ENCODE peak calls at places on chromosomes 5 and 9, in five cellular contexts. One of them, this sample, is unnamed.

GRCh38 chr9:135065804-135066203 is 21.7 kb upstream of the OLFM1 start:
- DNase-seq in SK-N-SH: no peak
- DNase-seq in effector memory CD8-positive, alpha-beta T cell: no peak
- DNase-seq in epithelial cell of prostate: no peak
- DNase-seq in GM12878: no peak
- DNase-seq in this sample: no peak

GRCh38 chr9:21070171-21070571 is 7.6 kb downstream of the IFNB1 start:
- DNase-seq in epithelial cell of prostate: peak
- DNase-seq in GM12878: no peak
- DNase-seq in SK-N-SH: no peak
- DNase-seq in effector memory CD8-positive, alpha-beta T cell: no peak
- DNase-seq in this sample: no peak

GRCh38 chr5:104498281-104498680 is 935.7 kb upstream of the NUDT12 start:
- DNase-seq in effector memory CD8-positive, alpha-beta T cell: no peak
- DNase-seq in GM12878: no peak
- DNase-seq in SK-N-SH: no peak
- DNase-seq in epithelial cell of prostate: no peak
- DNase-seq in this sample: no peak

GRCh38 chr5:1885777-1886633 is 3.3 kb upstream of the IRX4 start:
- DNase-seq in effector memory CD8-positive, alpha-beta T cell: no peak
- DNase-seq in SK-N-SH: no peak
- DNase-seq in GM12878: no peak
- DNase-seq in epithelial cell of prostate: no peak
- DNase-seq in this sample: no peak

GRCh38 chr5:135131801-135132675 is 98.0 kb upstream of the PITX1 start:
- DNase-seq in epithelial cell of prostate: no peak
- DNase-seq in GM12878: no peak
- DNase-seq in SK-N-SH: no peak
- DNase-seq in effector memory CD8-positive, alpha-beta T cell: no peak
- DNase-seq in this sample: no peak

GRCh38 chr9:134443169-134444039 is 117.1 kb downstream of the RXRA start:
- DNase-seq in effector memory CD8-positive, alpha-beta T cell: peak
- DNase-seq in SK-N-SH: peak
- DNase-seq in GM12878: peak
- DNase-seq in epithelial cell of prostate: peak
- DNase-seq in this sample: peak

GRCh38 chr5:71533614-71534013 is 53.5 kb upstream of the MCCC2 start:
- DNase-seq in effector memory CD8-positive, alpha-beta T cell: peak
- DNase-seq in epithelial cell of prostate: peak
- DNase-seq in SK-N-SH: no peak
- DNase-seq in GM12878: peak
- DNase-seq in this sample: peak

GRCh38 chr5:95723632-95724369 is 7.3 kb upstream of the RHOBTB3 start:
- DNase-seq in GM12878: no peak
- DNase-seq in effector memory CD8-positive, alpha-beta T cell: no peak
- DNase-seq in epithelial cell of prostate: no peak
- DNase-seq in SK-N-SH: peak
- DNase-seq in this sample: no peak

GRCh38 chr5:113099822-113100221 is 123.2 kb downstream of the DCP2 start:
- DNase-seq in epithelial cell of prostate: no peak
- DNase-seq in SK-N-SH: no peak
- DNase-seq in effector memory CD8-positive, alpha-beta T cell: no peak
- DNase-seq in GM12878: no peak
- DNase-seq in this sample: no peak

GRCh38 chr9:93597871-93598646 is 21.7 kb downstream of the PHF2 start:
- DNase-seq in SK-N-SH: no peak
- DNase-seq in effector memory CD8-positive, alpha-beta T cell: no peak
- DNase-seq in GM12878: no peak
- DNase-seq in epithelial cell of prostate: no peak
- DNase-seq in this sample: no peak

GRCh38 chr5:145243016-145243415 is 592.1 kb downstream of the PRELID2 start:
- DNase-seq in effector memory CD8-positive, alpha-beta T cell: no peak
- DNase-seq in GM12878: no peak
- DNase-seq in SK-N-SH: no peak
- DNase-seq in epithelial cell of prostate: no peak
- DNase-seq in this sample: no peak

GRCh38 chr9:104802110-104802509 is 38.2 kb downstream of the NIPSNAP3B start:
- DNase-seq in epithelial cell of prostate: no peak
- DNase-seq in SK-N-SH: no peak
- DNase-seq in GM12878: no peak
- DNase-seq in effector memory CD8-positive, alpha-beta T cell: no peak
- DNase-seq in this sample: no peak

GRCh38 chr9:5953743-5954707 is 61.4 kb downstream of the RANBP6 start:
- DNase-seq in epithelial cell of prostate: no peak
- DNase-seq in effector memory CD8-positive, alpha-beta T cell: no peak
- DNase-seq in GM12878: no peak
- DNase-seq in SK-N-SH: no peak
- DNase-seq in this sample: no peak

GRCh38 chr5:1555011-1555807 is 31.4 kb upstream of the LPCAT1 start:
- DNase-seq in epithelial cell of prostate: no peak
- DNase-seq in GM12878: no peak
- DNase-seq in SK-N-SH: no peak
- DNase-seq in effector memory CD8-positive, alpha-beta T cell: no peak
- DNase-seq in this sample: no peak

GRCh38 chr9:91059713-91060112 is 258.1 kb downstream of the SYK start:
- DNase-seq in GM12878: no peak
- DNase-seq in effector memory CD8-positive, alpha-beta T cell: no peak
- DNase-seq in epithelial cell of prostate: no peak
- DNase-seq in SK-N-SH: no peak
- DNase-seq in this sample: no peak

GRCh38 chr5:127011151-127011550 is 19.2 kb downstream of the MARCHF3 start:
- DNase-seq in effector memory CD8-positive, alpha-beta T cell: no peak
- DNase-seq in GM12878: no peak
- DNase-seq in SK-N-SH: no peak
- DNase-seq in epithelial cell of prostate: peak
- DNase-seq in this sample: no peak

GRCh38 chr5:93053825-93054224 is 527.2 kb downstream of the NR2F1-AS1 start:
- DNase-seq in SK-N-SH: no peak
- DNase-seq in epithelial cell of prostate: no peak
- DNase-seq in GM12878: no peak
- DNase-seq in effector memory CD8-positive, alpha-beta T cell: no peak
- DNase-seq in this sample: no peak

GRCh38 chr5:54743997-54744788 is 226.6 kb downstream of the SNX18 start:
- DNase-seq in epithelial cell of prostate: peak
- DNase-seq in GM12878: peak
- DNase-seq in SK-N-SH: no peak
- DNase-seq in effector memory CD8-positive, alpha-beta T cell: peak
- DNase-seq in this sample: peak

GRCh38 chr5:126002222-126002897 is 420.8 kb upstream of the GRAMD2B start:
- DNase-seq in epithelial cell of prostate: no peak
- DNase-seq in GM12878: no peak
- DNase-seq in SK-N-SH: no peak
- DNase-seq in effector memory CD8-positive, alpha-beta T cell: no peak
- DNase-seq in this sample: no peak

GRCh38 chr5:67537439-67538342 is 341.1 kb upstream of the CD180 start:
- DNase-seq in GM12878: no peak
- DNase-seq in effector memory CD8-positive, alpha-beta T cell: no peak
- DNase-seq in SK-N-SH: no peak
- DNase-seq in epithelial cell of prostate: no peak
- DNase-seq in this sample: no peak

GRCh38 chr5:171888051-171888481 is 102.4 kb downstream of the SMIM23 start:
- DNase-seq in GM12878: no peak
- DNase-seq in epithelial cell of prostate: no peak
- DNase-seq in effector memory CD8-positive, alpha-beta T cell: no peak
- DNase-seq in SK-N-SH: no peak
- DNase-seq in this sample: no peak

GRCh38 chr5:59322887-59323286 is 570.6 kb downstream of the PDE4D start:
- DNase-seq in effector memory CD8-positive, alpha-beta T cell: no peak
- DNase-seq in SK-N-SH: no peak
- DNase-seq in GM12878: no peak
- DNase-seq in epithelial cell of prostate: no peak
- DNase-seq in this sample: no peak

GRCh38 chr5:173883347-173883924 is 4.7 kb upstream of the CPEB4 start:
- DNase-seq in epithelial cell of prostate: no peak
- DNase-seq in GM12878: no peak
- DNase-seq in SK-N-SH: no peak
- DNase-seq in effector memory CD8-positive, alpha-beta T cell: no peak
- DNase-seq in this sample: no peak

GRCh38 chr9:93809204-93809940 is 145.8 kb downstream of the BARX1 start:
- DNase-seq in GM12878: no peak
- DNase-seq in epithelial cell of prostate: no peak
- DNase-seq in effector memory CD8-positive, alpha-beta T cell: no peak
- DNase-seq in SK-N-SH: peak
- DNase-seq in this sample: no peak

GRCh38 chr5:77844408-77845272 is 68.5 kb upstream of the TBCA start:
- DNase-seq in effector memory CD8-positive, alpha-beta T cell: no peak
- DNase-seq in GM12878: no peak
- DNase-seq in SK-N-SH: peak
- DNase-seq in epithelial cell of prostate: no peak
- DNase-seq in this sample: no peak

GRCh38 chr9:113646946-113647914 is 183.7 kb downstream of the RGS3 start:
- DNase-seq in SK-N-SH: no peak
- DNase-seq in GM12878: no peak
- DNase-seq in epithelial cell of prostate: no peak
- DNase-seq in effector memory CD8-positive, alpha-beta T cell: no peak
- DNase-seq in this sample: no peak

GRCh38 chr9:125412166-125412565 is 150.5 kb downstream of the GAPVD1 start:
- DNase-seq in GM12878: no peak
- DNase-seq in effector memory CD8-positive, alpha-beta T cell: no peak
- DNase-seq in SK-N-SH: no peak
- DNase-seq in epithelial cell of prostate: no peak
- DNase-seq in this sample: no peak

GRCh38 chr9:134059661-134060395 is 8.0 kb downstream of the BRD3 start:
- DNase-seq in GM12878: peak
- DNase-seq in effector memory CD8-positive, alpha-beta T cell: no peak
- DNase-seq in epithelial cell of prostate: no peak
- DNase-seq in SK-N-SH: peak
- DNase-seq in this sample: peak

GRCh38 chr5:76016258-76016657 is 66.9 kb upstream of the SV2C start:
- DNase-seq in SK-N-SH: no peak
- DNase-seq in GM12878: no peak
- DNase-seq in effector memory CD8-positive, alpha-beta T cell: no peak
- DNase-seq in epithelial cell of prostate: no peak
- DNase-seq in this sample: no peak

GRCh38 chr9:136955202-136955942 is 3.3 kb downstream of the LCN12 start:
- DNase-seq in GM12878: no peak
- DNase-seq in effector memory CD8-positive, alpha-beta T cell: no peak
- DNase-seq in SK-N-SH: no peak
- DNase-seq in epithelial cell of prostate: no peak
- DNase-seq in this sample: no peak

GRCh38 chr5:20347334-20347733 is 359.3 kb upstream of the CDH18 start:
- DNase-seq in GM12878: no peak
- DNase-seq in SK-N-SH: no peak
- DNase-seq in epithelial cell of prostate: no peak
- DNase-seq in effector memory CD8-positive, alpha-beta T cell: no peak
- DNase-seq in this sample: no peak

GRCh38 chr5:118029807-118030206 is 958.5 kb downstream of the DTWD2 start:
- DNase-seq in GM12878: no peak
- DNase-seq in epithelial cell of prostate: no peak
- DNase-seq in effector memory CD8-positive, alpha-beta T cell: no peak
- DNase-seq in SK-N-SH: no peak
- DNase-seq in this sample: no peak

This sample was measured in naive B cell.